ENCODE peak calls at places on chromosomes 16 and 17, in seven cellular contexts. Z is astrocyte of the hippocampus; D is stimulated activated CD4-positive, alpha-beta T cell treated with anti-CD3 and anti-CD28 coated beads, Interleukin-2, amount 100 ng/mL, for 48 hours; K is NCI-H1694 treated with DMSO at 0.1 percent for 48 hours; E is A172; W is dorsolateral prefrontal cortex; A is kidney epithelial cell. H is an unnamed sample.

GRCh38 chr16:30075503-30076275 is at the start of gene PPP4C:
- DNase-seq in D (peak), E (peak), Z (peak), A (peak), K (peak), W (peak), H (peak)

GRCh38 chr17:29341726-29342125 is 47.8 kb upstream of the NUFIP2 start:
- DNase-seq in D (no peak), W (no peak), Z (no peak), A (no peak), E (no peak), K (no peak), H (no peak)

GRCh38 chr16:85682516-85682915 is 6.2 kb downstream of the GINS2 start:
- DNase-seq in A (no peak), Z (no peak), K (no peak), D (no peak), W (no peak), E (no peak), H (no peak)

GRCh38 chr17:81189670-81190530 is 23.9 kb upstream of the AATK start:
- DNase-seq in E (no peak), A (no peak), D (no peak), Z (peak), K (no peak), W (peak), H (no peak)

GRCh38 chr17:79810138-79811027 is 13.5 kb upstream of the CBX8 start:
- DNase-seq in D (peak), E (peak), W (peak), K (peak), A (peak), Z (peak), H (no peak)

GRCh38 chr17:34979650-34980352 is 511 bp upstream of the LIG3 start:
- DNase-seq in E (peak), K (no peak), W (no peak), Z (no peak), A (no peak), D (no peak), H (no peak)

GRCh38 chr16:74605332-74605731 is 1.6 kb downstream of the GLG1 start:
- DNase-seq in E (no peak), K (no peak), W (no peak), A (no peak), D (no peak), Z (no peak), H (no peak)

GRCh38 chr17:83024205-83024971 is 55.0 kb upstream of the METRNL start:
- DNase-seq in E (no peak), D (peak), K (no peak), W (no peak), A (no peak), Z (no peak), H (no peak)

GRCh38 chr16:25372716-25373115 is 115.1 kb upstream of the ZKSCAN2 start:
- DNase-seq in W (no peak), Z (no peak), A (no peak), E (no peak), K (no peak), D (no peak), H (no peak)

GRCh38 chr17:14069251-14069981 is at the start of gene COX10:
- DNase-seq in D (peak), W (peak), E (peak), Z (peak), K (peak), A (peak), H (peak)

GRCh38 chr16:77059441-77059840 is 131.5 kb upstream of the MON1B start:
- DNase-seq in K (no peak), D (no peak), A (no peak), Z (peak), W (no peak), E (no peak), H (no peak)

GRCh38 chr17:64387145-64387473 is 3.6 kb downstream of the PECAM1 start:
- DNase-seq in Z (no peak), D (no peak), A (no peak), E (no peak), K (no peak), W (no peak), H (no peak)

GRCh38 chr16:24635900-24636610 is 93.4 kb upstream of the TNRC6A start:
- DNase-seq in E (peak), A (peak), W (peak), Z (peak), K (peak), D (no peak), H (peak)

GRCh38 chr16:2467301-2468141 is 3.6 kb upstream of the NTN3 start:
- DNase-seq in D (no peak), K (peak), E (peak), Z (peak), W (peak), A (no peak), H (peak)

GRCh38 chr17:68961204-68961893 is 6.2 kb upstream of the ABCA8 start:
- DNase-seq in Z (no peak), D (no peak), E (no peak), A (no peak), K (peak), W (no peak), H (no peak)

GRCh38 chr17:18224428-18225120 is 861 bp upstream of the LLGL1 start:
- DNase-seq in E (no peak), Z (peak), A (no peak), D (no peak), K (no peak), W (no peak), H (no peak)

GRCh38 chr17:40510328-40510648 is 8.9 kb upstream of the TNS4 start:
- DNase-seq in Z (peak), A (peak), W (no peak), D (no peak), E (peak), K (no peak), H (peak)

GRCh38 chr17:59513934-59514841 is 51.2 kb upstream of the DHX40 start:
- DNase-seq in A (peak), W (peak), E (peak), Z (peak), D (no peak), K (peak), H (peak)

GRCh38 chr16:84284168-84284722 is 10.4 kb upstream of the WFDC1 start:
- DNase-seq in D (no peak), K (no peak), W (no peak), A (no peak), E (no peak), Z (no peak), H (no peak)

GRCh38 chr17:12229315-12229714 is 208.6 kb downstream of the MAP2K4 start:
- DNase-seq in D (no peak), E (no peak), W (no peak), A (no peak), Z (no peak), K (peak), H (no peak)

GRCh38 chr16:67594956-67595355 is 32.6 kb downstream of the CTCF start:
- DNase-seq in K (no peak), W (no peak), Z (peak), A (peak), E (peak), D (no peak), H (no peak)

GRCh38 chr16:89123831-89124100 is 30.1 kb downstream of the ACSF3 start:
- DNase-seq in W (no peak), D (no peak), E (no peak), A (no peak), Z (no peak), K (no peak), H (no peak)

GRCh38 chr17:46977750-46978488 is 1.1 kb downstream of the RPRML start:
- DNase-seq in K (peak), Z (no peak), E (no peak), D (no peak), A (no peak), W (no peak), H (no peak)

GRCh38 chr16:22016927-22017326 is 9.0 kb downstream of the MOSMO start:
- DNase-seq in E (no peak), W (no peak), A (no peak), D (no peak), K (no peak), Z (no peak), H (no peak)

GRCh38 chr17:16479264-16479663 is 12.7 kb downstream of the LRRC75A start:
- DNase-seq in E (no peak), D (no peak), K (no peak), W (no peak), A (no peak), Z (no peak), H (no peak)

GRCh38 chr16:84552135-84552534 is 47.7 kb upstream of the MEAK7 start:
- DNase-seq in A (no peak), W (no peak), K (no peak), Z (no peak), D (no peak), E (no peak), H (no peak)

GRCh38 chr16:81544261-81544660 is 99.7 kb downstream of the CMIP start:
- DNase-seq in E (no peak), D (no peak), W (no peak), K (no peak), Z (no peak), A (no peak), H (no peak)

GRCh38 chr16:69270395-69270794 is 40.8 kb upstream of the VPS4A start:
- DNase-seq in A (no peak), Z (peak), E (no peak), W (no peak), K (no peak), D (no peak), H (no peak)

GRCh38 chr17:34287858-34288257 is 2.3 kb downstream of the CCL11 start:
- DNase-seq in D (no peak), E (no peak), Z (no peak), A (no peak), W (no peak), K (no peak), H (no peak)

GRCh38 chr17:61410555-61411089 is 11.0 kb downstream of the TBX2 start:
- DNase-seq in Z (peak), K (no peak), W (peak), A (no peak), D (peak), E (no peak), H (peak)

GRCh38 chr17:1865252-1866037 is 35.6 kb downstream of the RPA1 start:
- DNase-seq in Z (peak), E (peak), W (no peak), D (peak), A (peak), K (peak), H (no peak)